ENCODE peak calls at places on chromosomes 2 and 18, in nine cellular contexts. L is progenitor cell of endocrine pancreas, U is HFFc6, X is AG20443, H is NCI-H510A treated with DMSO at 0.1 percent for 48 hours, G is EL, I is uterus, O is fibroblast of pulmonary artery, Z is pons. C is an unnamed sample.

GRCh38 chr2:81206216-81206615 is 901.7 kb upstream of the LRRTM1 start:
- DNase-seq in L (no peak), U (no peak), X (no peak), H (no peak), G (no peak), I (no peak), O (no peak), Z (no peak), C (no peak)

GRCh38 chr18:30889582-30890301 is 152.8 kb downstream of the DSC3 start:
- DNase-seq in L (no peak), U (no peak), X (no peak), H (peak), G (no peak), I (no peak), O (peak), Z (peak), C (no peak)

GRCh38 chr2:184597996-184598312 is 375 bp upstream of the ZNF804A start:
- DNase-seq in L (no peak), U (no peak), X (no peak), H (no peak), G (peak), I (no peak), O (no peak), Z (no peak), C (no peak)

GRCh38 chr18:38022247-38022646 is 456.6 kb upstream of the CELF4 start:
- DNase-seq in L (no peak), U (no peak), X (no peak), H (no peak), G (no peak), I (no peak), O (no peak), Z (no peak), C (no peak)

GRCh38 chr2:188353282-188353681 is 61.6 kb downstream of the GULP1 start:
- DNase-seq in L (no peak), U (no peak), X (no peak), H (no peak), G (no peak), I (no peak), O (no peak), Z (no peak), C (no peak)

GRCh38 chr2:210028178-210028577 is 25.7 kb downstream of the RPE start:
- DNase-seq in L (no peak), U (no peak), X (no peak), H (no peak), G (no peak), I (no peak), O (no peak), Z (no peak), C (no peak)

GRCh38 chr18:37362158-37362890 is 203.3 kb downstream of the CELF4 start:
- DNase-seq in L (no peak), U (no peak), X (no peak), H (no peak), G (no peak), I (no peak), O (no peak), Z (no peak), C (no peak)

GRCh38 chr18:68916734-68917133 is 118.9 kb downstream of the CCDC102B start:
- DNase-seq in L (no peak), U (no peak), X (peak), H (no peak), G (peak), I (no peak), O (peak), Z (no peak), C (no peak)

GRCh38 chr2:11824901-11825592 is 78.6 kb downstream of the LPIN1 start:
- DNase-seq in L (no peak), U (no peak), X (no peak), H (no peak), G (no peak), I (no peak), O (peak), Z (no peak), C (peak)

GRCh38 chr2:121004950-121005349 is 269.3 kb downstream of the GLI2 start:
- DNase-seq in L (no peak), U (no peak), X (no peak), H (peak), G (no peak), I (no peak), O (no peak), Z (no peak), C (no peak)

GRCh38 chr18:70039186-70039585 is 91.5 kb upstream of the CD226 start:
- DNase-seq in L (no peak), U (no peak), X (no peak), H (no peak), G (no peak), I (no peak), O (no peak), Z (no peak), C (no peak)

GRCh38 chr2:238848941-238849853 is 1.3 kb downstream of the TWIST2 start:
- DNase-seq in L (no peak), U (no peak), X (no peak), H (no peak), G (peak), I (no peak), O (peak), Z (no peak), C (no peak)

GRCh38 chr2:157182834-157183396 is 74.6 kb upstream of the GALNT5 start:
- DNase-seq in L (no peak), U (peak), X (peak), H (no peak), G (peak), I (no peak), O (peak), Z (no peak), C (no peak)

C was measured in ovary.